ENCODE peak calls at places on chromosomes 11 and 22, in seven cellular contexts. K is uterus, Q is spleen, S is kidney, L is left ventricle myocardium inferior, I is upper lobe of right lung, X is sigmoid colon. R is an unnamed sample.

GRCh38 chr22:29734429-29734828 is 14.6 kb downstream of the CABP7 start:
- DNase-seq in K (no peak), Q (no peak), S (no peak), L (no peak), I (no peak), X (no peak), R (no peak)

GRCh38 chr22:22431271-22432220 is 77.0 kb downstream of the ZNF280B start:
- DNase-seq in K (no peak), Q (peak; percentile 87), S (no peak), L (peak; percentile 30), I (no peak), X (peak; percentile 72), R (peak; percentile 84)

GRCh38 chr11:83520849-83521248 is 234.7 kb upstream of the CCDC90B start:
- DNase-seq in K (no peak), Q (no peak), S (no peak), L (no peak), I (no peak), X (no peak), R (no peak)

GRCh38 chr11:112822478-112823274 is 138.5 kb upstream of the NCAM1 start:
- DNase-seq in K (no peak), Q (no peak), S (no peak), L (no peak), I (no peak), X (no peak), R (peak; percentile 71)

GRCh38 chr11:72113170-72113808 is 794 bp upstream of the ANAPC15 start:
- DNase-seq in K (no peak), Q (no peak), S (no peak), L (no peak), I (no peak), X (no peak), R (no peak)

GRCh38 chr11:66467756-66468155 is 1.1 kb downstream of the PELI3 start:
- DNase-seq in K (no peak), Q (peak; percentile 81), S (peak; percentile 75), L (no peak), I (no peak), X (no peak), R (peak; percentile 64)

GRCh38 chr22:50504245-50505211 is 3.0 kb downstream of the LMF2 start:
- DNase-seq in K (no peak), Q (peak; percentile 83), S (peak; percentile 77), L (no peak), I (no peak), X (no peak), R (no peak)

GRCh38 chr11:57397394-57397990 is 7.0 kb upstream of the PRG2 start:
- DNase-seq in K (no peak), Q (no peak), S (no peak), L (no peak), I (no peak), X (no peak), R (no peak)

GRCh38 chr22:42957544-42957943 is 57.4 kb downstream of the PACSIN2 start:
- DNase-seq in K (no peak), Q (no peak), S (no peak), L (no peak), I (no peak), X (no peak), R (no peak)

GRCh38 chr11:72238040-72238450 is 5.9 kb downstream of the PHOX2A start:
- DNase-seq in K (peak; percentile 56), Q (peak; percentile 81), S (no peak), L (no peak), I (peak; percentile 86), X (peak; percentile 90), R (peak; percentile 98)

GRCh38 chr22:42151924-42152635 is 21.5 kb upstream of the CYP2D6 start:
- DNase-seq in K (no peak), Q (no peak), S (no peak), L (no peak), I (no peak), X (no peak), R (peak; percentile 90)

GRCh38 chr11:128303383-128303782 is 284.0 kb downstream of the ETS1 start:
- DNase-seq in K (no peak), Q (no peak), S (no peak), L (no peak), I (no peak), X (no peak), R (no peak)

GRCh38 chr11:10933455-10934292 is 75.8 kb upstream of the ZBED5 start:
- DNase-seq in K (peak; percentile 90), Q (peak; percentile 93), S (peak; percentile 95), L (peak; percentile 87), I (peak; percentile 92), X (peak; percentile 97), R (peak; percentile 68)

GRCh38 chr11:10932976-10933375 is 75.1 kb upstream of the ZBED5 start:
- DNase-seq in K (no peak), Q (no peak), S (no peak), L (no peak), I (no peak), X (no peak), R (no peak)

GRCh38 chr11:10930224-10930960 is 72.5 kb upstream of the ZBED5 start:
- DNase-seq in K (no peak), Q (no peak), S (no peak), L (no peak), I (no peak), X (no peak), R (no peak)

GRCh38 chr11:10930961-10931760 is 73.3 kb upstream of the ZBED5 start:
- DNase-seq in K (peak; percentile 86), Q (peak; percentile 85), S (peak; percentile 85), L (peak; percentile 74), I (peak; percentile 87), X (peak; percentile 93), R (peak; percentile 87)

GRCh38 chr11:10931761-10932700 is 74.2 kb upstream of the ZBED5 start:
- DNase-seq in K (peak; percentile 67), Q (no peak), S (peak; percentile 79), L (peak; percentile 26), I (peak; percentile 71), X (no peak), R (no peak)
- H3K4me3 ChIP-seq in K (peak overlapping the region; percentile 56), Q (peak overlapping the region; percentile 55), S (peak overlapping the region; percentile 71), L (peak overlapping the region; percentile 78), I (peak overlapping the region; percentile 66), X (peak overlapping the region; percentile 59), R (peak overlapping the region; percentile 68)

GRCh38 chr11:1876361-1877063 is 15.2 kb downstream of the PRR33 start:
- DNase-seq in K (peak; percentile 90), Q (peak; percentile 87), S (peak; percentile 81), L (peak; percentile 85), I (peak; percentile 68), X (peak; percentile 80), R (peak; percentile 95)
- H3K4me3 ChIP-seq in K (no peak overlapping the region), Q (no peak overlapping the region), S (no peak overlapping the region), L (peak overlapping the region; percentile 50), I (no peak overlapping the region), X (peak overlapping the region; percentile 2), R (no peak overlapping the region)

GRCh38 chr11:18765554-18765953 is 26.0 kb downstream of the PTPN5 start:
- DNase-seq in K (no peak), Q (peak; percentile 46), S (peak; percentile 26), L (no peak), I (no peak), X (no peak), R (no peak)

GRCh38 chr11:18770479-18771125 is 21.0 kb downstream of the PTPN5 start:
- DNase-seq in K (no peak), Q (peak; percentile 45), S (peak; percentile 14), L (no peak), I (no peak), X (no peak), R (no peak)

GRCh38 chr11:18769802-18770456 is 21.7 kb downstream of the PTPN5 start:
- DNase-seq in K (no peak), Q (peak; percentile 47), S (peak; percentile 10), L (no peak), I (no peak), X (no peak), R (peak; percentile 58)

GRCh38 chr11:18766015-18766414 is 25.6 kb downstream of the PTPN5 start:
- DNase-seq in K (no peak), Q (no peak), S (no peak), L (no peak), I (no peak), X (no peak), R (no peak)

DNA sequence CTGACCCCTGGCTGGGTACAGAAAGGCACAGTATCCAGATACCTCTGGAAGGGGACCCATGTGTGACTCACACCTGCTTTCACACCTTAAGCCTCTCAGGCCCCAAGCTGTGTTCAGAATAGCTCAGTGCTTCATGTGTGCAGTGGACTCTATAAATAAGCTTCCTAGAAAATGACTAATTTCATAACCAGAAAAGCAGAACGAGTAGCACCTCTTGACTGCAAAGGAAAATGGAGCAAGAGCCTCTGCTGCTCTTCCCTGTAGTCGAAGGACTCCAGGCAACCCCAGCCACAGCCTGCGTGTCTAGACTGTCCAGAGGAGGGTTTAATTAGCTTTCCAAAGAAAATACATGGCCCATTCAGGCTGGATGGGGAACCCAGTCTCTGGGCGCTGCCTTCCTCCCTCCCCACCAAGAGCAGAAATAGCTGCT is 23.1 kb downstream of the PTPN5 start:
- DNase-seq in K (no peak), Q (peak; percentile 38), S (peak; percentile 22), L (no peak), I (no peak), X (no peak), R (no peak)
- H3K4me3 ChIP-seq in K (no peak overlapping the region), Q (no peak overlapping the region), S (no peak overlapping the region), L (no peak overlapping the region), I (no peak overlapping the region), X (no peak overlapping the region), R (no peak overlapping the region)

GRCh38 chr11:2693851-2694261 is 5.9 kb downstream of the KCNQ1OT1 start:
- DNase-seq in K (no peak), Q (peak; percentile 64), S (peak; percentile 38), L (peak; percentile 7), I (no peak), X (peak; percentile 38), R (no peak)

GRCh38 chr11:2693271-2693833 is 6.4 kb downstream of the KCNQ1OT1 start:
- DNase-seq in K (no peak), Q (peak; percentile 41), S (peak; percentile 55), L (no peak), I (no peak), X (peak; percentile 48), R (peak; percentile 89)

GRCh38 chr11:2691355-2691761 is 8.4 kb downstream of the KCNQ1OT1 start:
- DNase-seq in K (no peak), Q (no peak), S (peak; percentile 41), L (no peak), I (no peak), X (peak; percentile 24), R (no peak)

GRCh38 chr11:2690596-2691354 is 9.0 kb downstream of the KCNQ1OT1 start:
- DNase-seq in K (no peak), Q (peak; percentile 38), S (peak; percentile 23), L (no peak), I (no peak), X (peak; percentile 43), R (no peak)

DNA sequence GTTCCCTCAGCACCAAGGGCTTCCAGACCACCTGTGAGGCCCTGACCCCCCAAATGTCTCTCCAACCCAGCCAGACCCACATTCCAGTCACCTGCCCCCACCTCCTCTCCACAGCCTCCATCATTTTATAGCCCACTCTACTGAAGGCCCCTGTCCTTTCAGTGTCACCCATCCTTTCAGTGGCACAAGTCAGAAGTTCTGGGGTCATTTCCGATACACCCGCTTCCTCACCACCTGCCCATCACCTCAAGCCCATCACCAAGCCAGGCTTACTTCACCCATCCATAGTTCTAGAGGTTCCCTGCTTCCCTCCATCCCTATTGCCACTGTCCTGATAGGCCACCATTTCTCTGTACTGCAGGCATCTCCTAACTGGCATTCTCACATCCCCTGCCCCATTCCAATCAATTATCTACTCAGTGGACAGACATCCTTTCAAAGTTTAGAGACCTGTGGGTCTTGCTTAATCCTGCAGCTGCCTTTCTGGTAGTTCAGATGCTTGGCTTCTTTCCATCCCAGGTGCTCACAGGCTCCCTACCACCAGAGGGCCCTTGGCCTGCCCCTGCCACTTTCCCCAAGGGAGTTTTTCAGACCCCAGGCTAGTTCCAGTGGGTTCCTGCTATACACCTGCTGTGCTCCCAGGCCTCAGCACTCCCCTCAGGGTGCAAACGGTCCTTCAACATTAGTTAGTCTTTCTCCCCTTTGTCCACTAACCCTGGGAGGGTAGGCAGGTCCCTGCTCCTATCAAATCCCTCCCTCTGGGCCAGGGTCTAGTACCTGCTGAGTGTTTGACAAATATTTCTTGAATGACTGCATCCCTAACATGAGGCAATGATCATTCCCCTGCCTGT is 7.6 kb downstream of the KCNQ1OT1 start:
- DNase-seq in K (no peak), Q (peak; percentile 16), S (peak; percentile 57), L (no peak), I (peak; percentile 63), X (peak; percentile 40), R (peak; percentile 78)
- H3K4me3 ChIP-seq in K (no peak overlapping the region), Q (no peak overlapping the region), S (no peak overlapping the region), L (no peak overlapping the region), I (no peak overlapping the region), X (no peak overlapping the region), R (no peak overlapping the region)